ENCODE peak calls at places on chromosomes 4 and X, in seven cellular contexts. One of them, this sample, is unnamed.

GRCh38 chrX:136353519-136354095 is 52.8 kb downstream of the ADGRG4 start:
- DNase-seq in IMR-90: no peak
- DNase-seq in trophoblast cell: peak; percentile 77
- DNase-seq in H9: no peak
- DNase-seq in mesendoderm: no peak
- DNase-seq in mesenchymal stem cell: no peak
- DNase-seq in H1: no peak
- DNase-seq in this sample: no peak

GRCh38 chr4:2135083-2135482 is 76.0 kb downstream of the NAT8L start:
- DNase-seq in IMR-90: peak; percentile 49
- DNase-seq in trophoblast cell: no peak
- DNase-seq in H9: no peak
- DNase-seq in mesendoderm: no peak
- DNase-seq in mesenchymal stem cell: peak; percentile 23
- DNase-seq in H1: no peak
- DNase-seq in this sample: no peak

GRCh38 chrX:77785746-77786548 is at the start of gene ATRX:
- DNase-seq in IMR-90: peak; percentile 79
- DNase-seq in trophoblast cell: peak; percentile 52
- DNase-seq in H9: peak; percentile 80
- DNase-seq in mesendoderm: peak; percentile 91
- DNase-seq in mesenchymal stem cell: peak; percentile 87
- DNase-seq in H1: peak; percentile 61
- DNase-seq in this sample: peak; percentile 68

GRCh38 chr4:154760895-154761294 is 17.1 kb downstream of the LRAT start:
- DNase-seq in IMR-90: no peak
- DNase-seq in trophoblast cell: no peak
- DNase-seq in H9: no peak
- DNase-seq in mesendoderm: no peak
- DNase-seq in mesenchymal stem cell: no peak
- DNase-seq in H1: no peak
- DNase-seq in this sample: no peak

GRCh38 chrX:43176686-43177085 is 398.7 kb upstream of the PPP1R2C start:
- DNase-seq in IMR-90: no peak
- DNase-seq in trophoblast cell: no peak
- DNase-seq in H9: no peak
- DNase-seq in mesendoderm: no peak
- DNase-seq in mesenchymal stem cell: no peak
- DNase-seq in H1: no peak
- DNase-seq in this sample: no peak

GRCh38 chrX:71637848-71638247 is 19.5 kb upstream of the CXCR3 start:
- DNase-seq in IMR-90: peak; percentile 70
- DNase-seq in trophoblast cell: no peak
- DNase-seq in H9: no peak
- DNase-seq in mesendoderm: no peak
- DNase-seq in mesenchymal stem cell: peak; percentile 43
- DNase-seq in H1: no peak
- DNase-seq in this sample: no peak

GRCh38 chrX:33357606-33358005 is 146.3 kb upstream of the DMD start:
- DNase-seq in IMR-90: no peak
- DNase-seq in trophoblast cell: no peak
- DNase-seq in H9: no peak
- DNase-seq in mesendoderm: no peak
- DNase-seq in mesenchymal stem cell: no peak
- DNase-seq in H1: no peak
- DNase-seq in this sample: no peak

GRCh38 chrX:24607616-24608015 is 39.5 kb downstream of the PCYT1B start:
- DNase-seq in IMR-90: no peak
- DNase-seq in trophoblast cell: no peak
- DNase-seq in H9: no peak
- DNase-seq in mesendoderm: no peak
- DNase-seq in mesenchymal stem cell: peak; percentile 14
- DNase-seq in H1: no peak
- DNase-seq in this sample: no peak

GRCh38 chrX:15382809-15383208 is 1.4 kb downstream of the VEGFD start:
- DNase-seq in IMR-90: no peak
- DNase-seq in trophoblast cell: no peak
- DNase-seq in H9: no peak
- DNase-seq in mesendoderm: no peak
- DNase-seq in mesenchymal stem cell: no peak
- DNase-seq in H1: no peak
- DNase-seq in this sample: no peak

GRCh38 chr4:3201718-3202702 is 46.9 kb upstream of the MSANTD1 start:
- DNase-seq in IMR-90: peak; percentile 69
- DNase-seq in trophoblast cell: no peak
- DNase-seq in H9: no peak
- DNase-seq in mesendoderm: peak; percentile 6
- DNase-seq in mesenchymal stem cell: peak; percentile 16
- DNase-seq in H1: no peak
- DNase-seq in this sample: no peak

GRCh38 chrX:18755651-18756050 is 48.2 kb downstream of the PPEF1 start:
- DNase-seq in IMR-90: no peak
- DNase-seq in trophoblast cell: no peak
- DNase-seq in H9: no peak
- DNase-seq in mesendoderm: no peak
- DNase-seq in mesenchymal stem cell: no peak
- DNase-seq in H1: no peak
- DNase-seq in this sample: no peak

GRCh38 chr4:128840711-128841318 is 31.3 kb downstream of the JADE1 start:
- DNase-seq in IMR-90: no peak
- DNase-seq in trophoblast cell: no peak
- DNase-seq in H9: no peak
- DNase-seq in mesendoderm: peak; percentile 57
- DNase-seq in mesenchymal stem cell: no peak
- DNase-seq in H1: no peak
- DNase-seq in this sample: no peak

GRCh38 chr4:148441624-148441985 is 609 bp downstream of the NR3C2 start:
- DNase-seq in IMR-90: no peak
- DNase-seq in trophoblast cell: no peak
- DNase-seq in H9: no peak
- DNase-seq in mesendoderm: no peak
- DNase-seq in mesenchymal stem cell: peak; percentile 6
- DNase-seq in H1: no peak
- DNase-seq in this sample: peak; percentile 18

GRCh38 chr4:107467461-107467860 is 252.6 kb downstream of the PAPSS1 start:
- DNase-seq in IMR-90: no peak
- DNase-seq in trophoblast cell: no peak
- DNase-seq in H9: no peak
- DNase-seq in mesendoderm: no peak
- DNase-seq in mesenchymal stem cell: no peak
- DNase-seq in H1: no peak
- DNase-seq in this sample: no peak

GRCh38 chrX:138708268-138708667 is 3.2 kb downstream of the FGF13 start:
- DNase-seq in IMR-90: no peak
- DNase-seq in trophoblast cell: no peak
- DNase-seq in H9: no peak
- DNase-seq in mesendoderm: no peak
- DNase-seq in mesenchymal stem cell: no peak
- DNase-seq in H1: no peak
- DNase-seq in this sample: no peak

GRCh38 chrX:86806786-86807185 is 658.5 kb downstream of the DACH2 start:
- DNase-seq in IMR-90: peak; percentile 3
- DNase-seq in trophoblast cell: no peak
- DNase-seq in H9: peak; percentile 28
- DNase-seq in mesendoderm: peak; percentile 66
- DNase-seq in mesenchymal stem cell: peak; percentile 34
- DNase-seq in H1: no peak
- DNase-seq in this sample: no peak

GRCh38 chr4:25862411-25863346 is at the start of gene SEL1L3:
- DNase-seq in IMR-90: no peak
- DNase-seq in trophoblast cell: peak; percentile 24
- DNase-seq in H9: peak; percentile 68
- DNase-seq in mesendoderm: no peak
- DNase-seq in mesenchymal stem cell: no peak
- DNase-seq in H1: peak; percentile 74
- DNase-seq in this sample: peak; percentile 38

GRCh38 chr4:44861756-44862155 is 135.4 kb upstream of the GNPDA2 start:
- DNase-seq in IMR-90: no peak
- DNase-seq in trophoblast cell: no peak
- DNase-seq in H9: no peak
- DNase-seq in mesendoderm: no peak
- DNase-seq in mesenchymal stem cell: peak; percentile 77
- DNase-seq in H1: no peak
- DNase-seq in this sample: no peak

GRCh38 chrX:331145-331771 is 12.7 kb upstream of the GTPBP6 start:
- DNase-seq in IMR-90: peak; percentile 28
- DNase-seq in trophoblast cell: no peak
- DNase-seq in H9: no peak
- DNase-seq in mesendoderm: no peak
- DNase-seq in mesenchymal stem cell: peak; percentile 67
- DNase-seq in H1: peak; percentile 72
- DNase-seq in this sample: no peak

GRCh38 chrX:141989134-141989533 is 85.4 kb downstream of the MAGEC1 start:
- DNase-seq in IMR-90: no peak
- DNase-seq in trophoblast cell: no peak
- DNase-seq in H9: no peak
- DNase-seq in mesendoderm: no peak
- DNase-seq in mesenchymal stem cell: no peak
- DNase-seq in H1: no peak
- DNase-seq in this sample: no peak

GRCh38 chr4:20046931-20047677 is 204.6 kb upstream of the SLIT2 start:
- DNase-seq in IMR-90: peak; percentile 24
- DNase-seq in trophoblast cell: no peak
- DNase-seq in H9: no peak
- DNase-seq in mesendoderm: no peak
- DNase-seq in mesenchymal stem cell: no peak
- DNase-seq in H1: no peak
- DNase-seq in this sample: no peak

GRCh38 chr4:141099326-141099725 is 33.9 kb downstream of the RNF150 start:
- DNase-seq in IMR-90: peak; percentile 51
- DNase-seq in trophoblast cell: no peak
- DNase-seq in H9: no peak
- DNase-seq in mesendoderm: no peak
- DNase-seq in mesenchymal stem cell: peak; percentile 9
- DNase-seq in H1: no peak
- DNase-seq in this sample: no peak

GRCh38 chr4:76752911-76753494 is 144.9 kb downstream of the SOWAHB start:
- DNase-seq in IMR-90: peak; percentile 100
- DNase-seq in trophoblast cell: no peak
- DNase-seq in H9: no peak
- DNase-seq in mesendoderm: no peak
- DNase-seq in mesenchymal stem cell: peak; percentile 98
- DNase-seq in H1: no peak
- DNase-seq in this sample: no peak

GRCh38 chr4:48162162-48162561 is 28.1 kb upstream of the TXK start:
- DNase-seq in IMR-90: peak; percentile 35
- DNase-seq in trophoblast cell: no peak
- DNase-seq in H9: no peak
- DNase-seq in mesendoderm: no peak
- DNase-seq in mesenchymal stem cell: no peak
- DNase-seq in H1: no peak
- DNase-seq in this sample: no peak

GRCh38 chr4:13888112-13888511 is 260.6 kb upstream of the BOD1L1 start:
- DNase-seq in IMR-90: peak; percentile 93
- DNase-seq in trophoblast cell: no peak
- DNase-seq in H9: no peak
- DNase-seq in mesendoderm: peak; percentile 64
- DNase-seq in mesenchymal stem cell: peak; percentile 90
- DNase-seq in H1: no peak
- DNase-seq in this sample: no peak

GRCh38 chr4:56674984-56675383 is 6.1 kb downstream of the HOPX start:
- DNase-seq in IMR-90: no peak
- DNase-seq in trophoblast cell: no peak
- DNase-seq in H9: no peak
- DNase-seq in mesendoderm: no peak
- DNase-seq in mesenchymal stem cell: no peak
- DNase-seq in H1: no peak
- DNase-seq in this sample: no peak
- H3K18ac ChIP-seq in IMR-90: no peak overlapping the region
- H3K18ac ChIP-seq in trophoblast cell: no peak overlapping the region
- H3K18ac ChIP-seq in H9: no peak overlapping the region
- H3K18ac ChIP-seq in mesendoderm: no peak overlapping the region
- H3K18ac ChIP-seq in mesenchymal stem cell: no peak overlapping the region
- H3K18ac ChIP-seq in H1: no peak overlapping the region
- H3K18ac ChIP-seq in this sample: no peak overlapping the region

DNA sequence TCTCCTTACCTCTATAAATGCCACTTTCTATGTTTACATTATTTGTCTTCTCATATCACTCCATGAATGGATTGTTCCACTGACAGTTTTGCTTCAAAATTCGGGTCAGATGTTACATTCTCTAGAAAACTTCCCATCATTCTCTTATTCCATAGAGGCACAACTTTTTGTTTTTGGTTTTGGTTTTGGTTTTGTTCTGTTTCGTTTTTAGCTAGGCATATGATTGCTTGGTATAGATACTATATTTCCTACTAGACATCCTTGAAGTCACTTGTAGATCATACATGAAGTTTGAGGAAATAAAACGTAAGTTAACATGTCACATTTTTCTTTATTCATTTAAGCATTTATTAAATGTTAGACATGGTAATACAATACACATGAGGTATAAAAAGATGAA is 961.0 kb downstream of the PCDH18 start:
- DNase-seq in IMR-90: no peak
- DNase-seq in trophoblast cell: no peak
- DNase-seq in H9: no peak
- DNase-seq in mesendoderm: no peak
- DNase-seq in mesenchymal stem cell: no peak
- DNase-seq in H1: no peak
- DNase-seq in this sample: no peak
- H3K18ac ChIP-seq in IMR-90: no peak overlapping the region
- H3K18ac ChIP-seq in trophoblast cell: no peak overlapping the region
- H3K18ac ChIP-seq in H9: no peak overlapping the region
- H3K18ac ChIP-seq in mesendoderm: no peak overlapping the region
- H3K18ac ChIP-seq in mesenchymal stem cell: no peak overlapping the region
- H3K18ac ChIP-seq in H1: no peak overlapping the region
- H3K18ac ChIP-seq in this sample: no peak overlapping the region

DNA sequence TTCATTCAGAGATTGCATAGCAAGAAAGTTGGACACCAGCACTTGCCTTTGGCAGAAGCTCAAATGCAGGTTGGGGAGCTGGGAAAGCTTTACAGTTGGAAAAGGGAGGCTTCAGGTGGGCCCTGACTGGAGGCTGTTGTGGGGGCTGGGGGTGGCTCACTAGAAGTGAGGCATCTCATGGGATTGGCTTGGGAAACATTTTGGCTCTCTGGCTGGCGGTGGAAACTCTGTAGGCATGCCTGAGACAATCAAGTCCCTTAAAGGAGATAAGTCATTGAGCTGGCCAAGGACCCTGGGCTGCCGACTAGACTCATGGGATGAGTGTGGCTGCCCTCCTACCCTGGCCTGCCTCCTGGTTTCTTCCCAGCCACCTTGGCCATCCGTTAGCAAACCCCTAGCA is 31.4 kb upstream of the STS start:
- DNase-seq in IMR-90: no peak
- DNase-seq in trophoblast cell: no peak
- DNase-seq in H9: no peak
- DNase-seq in mesendoderm: no peak
- DNase-seq in mesenchymal stem cell: no peak
- DNase-seq in H1: no peak
- DNase-seq in this sample: no peak
- H3K18ac ChIP-seq in IMR-90: no peak overlapping the region
- H3K18ac ChIP-seq in trophoblast cell: no peak overlapping the region
- H3K18ac ChIP-seq in H9: peak overlapping the region; percentile 29
- H3K18ac ChIP-seq in mesendoderm: no peak overlapping the region
- H3K18ac ChIP-seq in mesenchymal stem cell: no peak overlapping the region
- H3K18ac ChIP-seq in H1: no peak overlapping the region
- H3K18ac ChIP-seq in this sample: no peak overlapping the region

DNA sequence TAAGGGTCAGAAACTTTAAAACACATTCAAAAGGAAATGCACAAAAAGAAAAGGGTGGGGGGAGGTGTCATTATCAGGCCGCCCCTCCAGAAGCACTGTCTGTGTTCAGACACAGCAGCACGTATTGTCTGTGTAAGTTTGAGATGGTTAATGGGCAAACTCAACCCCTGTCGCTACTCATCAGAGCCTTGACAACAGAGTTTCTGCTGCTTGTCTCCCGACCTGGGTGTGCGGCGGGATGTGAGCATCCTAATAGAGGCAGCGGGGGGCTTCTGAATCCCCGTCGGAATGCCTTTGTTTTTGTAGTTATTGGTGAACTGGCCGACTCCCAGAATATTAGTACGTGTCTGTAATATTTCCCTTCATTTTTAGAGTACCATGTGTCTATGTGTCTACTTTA is 158.9 kb downstream of the DCTD start:
- DNase-seq in IMR-90: no peak
- DNase-seq in trophoblast cell: no peak
- DNase-seq in H9: no peak
- DNase-seq in mesendoderm: no peak
- DNase-seq in mesenchymal stem cell: no peak
- DNase-seq in H1: no peak
- DNase-seq in this sample: peak; percentile 37
- H3K18ac ChIP-seq in IMR-90: no peak overlapping the region
- H3K18ac ChIP-seq in trophoblast cell: no peak overlapping the region
- H3K18ac ChIP-seq in H9: no peak overlapping the region
- H3K18ac ChIP-seq in mesendoderm: no peak overlapping the region
- H3K18ac ChIP-seq in mesenchymal stem cell: no peak overlapping the region
- H3K18ac ChIP-seq in H1: no peak overlapping the region
- H3K18ac ChIP-seq in this sample: no peak overlapping the region

This sample was measured in neuronal stem cell.